ENCODE peak calls at places on chromosomes 12 and 14, in eight cellular contexts. F is HCT116, S is HepG2, G is H1, A is IMR-90, V is endothelial cell of umbilical vein, U is GM12878, I is K562. D is an unnamed sample.

GRCh38 chr14:96806836-96807235 is 9.7 kb downstream of the VRK1 start:
- DNase-seq in F (no peak), S (peak), G (no peak), A (no peak), V (no peak), U (no peak), I (no peak), D (no peak)

GRCh38 chr14:83765200-83765599 is 1764.7 kb upstream of the FLRT2 start:
- DNase-seq in F (no peak), S (no peak), G (no peak), A (no peak), V (no peak), U (no peak), I (no peak), D (no peak)

GRCh38 chr12:95944108-95944704 is 1.1 kb downstream of the AMDHD1 start:
- DNase-seq in F (no peak), S (no peak), G (no peak), A (no peak), V (no peak), U (no peak), I (no peak), D (no peak)

GRCh38 chr12:124007810-124008570 is 35.0 kb downstream of the ZNF664 start:
- DNase-seq in F (no peak), S (no peak), G (no peak), A (peak), V (no peak), U (no peak), I (no peak), D (no peak)

GRCh38 chr14:61221906-61222305 is 59.2 kb downstream of the TMEM30B start:
- DNase-seq in F (no peak), S (no peak), G (no peak), A (no peak), V (no peak), U (no peak), I (no peak), D (no peak)

GRCh38 chr12:132343294-132343972 is 14.0 kb upstream of the GALNT9 start:
- DNase-seq in F (no peak), S (no peak), G (no peak), A (no peak), V (no peak), U (no peak), I (no peak), D (no peak)

GRCh38 chr14:81447018-81447770 is 47.1 kb upstream of the STON2 start:
- DNase-seq in F (no peak), S (no peak), G (no peak), A (no peak), V (no peak), U (no peak), I (no peak), D (no peak)

GRCh38 chr14:96117997-96118790 is 79.0 kb downstream of the C14orf132 start:
- DNase-seq in F (no peak), S (no peak), G (no peak), A (no peak), V (no peak), U (no peak), I (no peak), D (no peak)

GRCh38 chr12:1594295-1595025 is at the start of gene FBXL14:
- DNase-seq in F (peak), S (peak), G (no peak), A (peak), V (peak), U (no peak), I (peak), D (peak)

GRCh38 chr12:74317078-74317581 is 220.5 kb upstream of the ATXN7L3B start:
- DNase-seq in F (no peak), S (no peak), G (no peak), A (no peak), V (peak), U (no peak), I (peak), D (peak)

GRCh38 chr12:39622306-39622705 is 2.7 kb upstream of the ABCD2 start:
- DNase-seq in F (no peak), S (no peak), G (no peak), A (no peak), V (no peak), U (no peak), I (no peak), D (no peak)

GRCh38 chr12:116015525-116015924 is 262.0 kb downstream of the MED13L start:
- DNase-seq in F (no peak), S (peak), G (no peak), A (peak), V (peak), U (no peak), I (peak), D (peak)

GRCh38 chr14:104081951-104082464 is 3.5 kb upstream of the ASPG start:
- DNase-seq in F (no peak), S (no peak), G (no peak), A (no peak), V (no peak), U (no peak), I (no peak), D (no peak)

GRCh38 chr14:87187787-87188186 is 805.2 kb downstream of the GALC start:
- DNase-seq in F (no peak), S (no peak), G (no peak), A (no peak), V (no peak), U (no peak), I (no peak), D (no peak)

GRCh38 chr12:14913381-14913781 is 25.0 kb downstream of the ERP27 start:
- DNase-seq in F (peak), S (no peak), G (no peak), A (no peak), V (no peak), U (no peak), I (no peak), D (no peak)

GRCh38 chr14:28773176-28773575 is 6.6 kb downstream of the FOXG1 start:
- DNase-seq in F (no peak), S (no peak), G (no peak), A (no peak), V (no peak), U (no peak), I (no peak), D (no peak)

GRCh38 chr12:6062427-6063378 is 61.8 kb downstream of the VWF start:
- DNase-seq in F (no peak), S (peak), G (no peak), A (peak), V (no peak), U (no peak), I (peak), D (peak)

GRCh38 chr12:7369274-7369729 is 65.4 kb downstream of the ACSM4 start:
- DNase-seq in F (peak), S (peak), G (no peak), A (no peak), V (no peak), U (peak), I (peak), D (no peak)

GRCh38 chr12:130583800-130584199 is 132.3 kb downstream of the RIMBP2 start:
- DNase-seq in F (no peak), S (no peak), G (no peak), A (no peak), V (no peak), U (no peak), I (no peak), D (no peak)

GRCh38 chr12:2453076-2453806 is 341.5 kb upstream of the FKBP4 start:
- DNase-seq in F (no peak), S (no peak), G (no peak), A (no peak), V (no peak), U (no peak), I (no peak), D (no peak)

GRCh38 chr12:108649668-108650067 is 16.0 kb upstream of the SELPLG start:
- DNase-seq in F (peak), S (no peak), G (no peak), A (peak), V (peak), U (no peak), I (no peak), D (peak)

GRCh38 chr14:102539544-102540309 is 30.2 kb upstream of the ANKRD9 start:
- DNase-seq in F (no peak), S (peak), G (no peak), A (peak), V (no peak), U (no peak), I (peak), D (no peak)

GRCh38 chr12:52683575-52684300 is 3.5 kb upstream of the KRT1 start:
- DNase-seq in F (no peak), S (no peak), G (no peak), A (no peak), V (no peak), U (no peak), I (no peak), D (no peak)

GRCh38 chr14:87149583-87150354 is 843.2 kb downstream of the GALC start:
- DNase-seq in F (no peak), S (no peak), G (peak), A (peak), V (no peak), U (no peak), I (no peak), D (no peak)

GRCh38 chr12:7161811-7162210 is 27.7 kb upstream of the PEX5 start:
- DNase-seq in F (no peak), S (no peak), G (no peak), A (peak), V (no peak), U (no peak), I (no peak), D (no peak)

GRCh38 chr12:51473947-51474346 is 49.3 kb downstream of the SLC4A8 start:
- DNase-seq in F (no peak), S (no peak), G (no peak), A (no peak), V (no peak), U (no peak), I (no peak), D (no peak)

GRCh38 chr14:34770901-34771300 is 56.5 kb upstream of the CFL2 start:
- DNase-seq in F (no peak), S (no peak), G (no peak), A (no peak), V (no peak), U (no peak), I (no peak), D (no peak)

GRCh38 chr14:96928779-96929380 is 131.7 kb downstream of the VRK1 start:
- DNase-seq in F (no peak), S (no peak), G (no peak), A (no peak), V (no peak), U (no peak), I (no peak), D (no peak)

GRCh38 chr12:6063379-6063735 is 61.1 kb downstream of the VWF start:
- DNase-seq in F (no peak), S (no peak), G (no peak), A (no peak), V (no peak), U (no peak), I (no peak), D (no peak)

GRCh38 chr12:92828565-92828964 is 100.5 kb downstream of the EEA1 start:
- DNase-seq in F (no peak), S (no peak), G (no peak), A (no peak), V (no peak), U (no peak), I (no peak), D (no peak)

GRCh38 chr14:32702571-32702970 is 236.1 kb upstream of the NPAS3 start:
- DNase-seq in F (no peak), S (no peak), G (peak), A (no peak), V (peak), U (no peak), I (no peak), D (no peak)

GRCh38 chr12:27914956-27915355 is 57.6 kb downstream of the PTHLH start:
- DNase-seq in F (no peak), S (no peak), G (no peak), A (no peak), V (no peak), U (no peak), I (no peak), D (no peak)

GRCh38 chr14:77965919-77966435 is 166.1 kb downstream of the ADCK1 start:
- DNase-seq in F (no peak), S (peak), G (peak), A (peak), V (peak), U (peak), I (peak), D (peak)

GRCh38 chr12:47808574-47809380 is 10.9 kb downstream of the HDAC7 start:
- DNase-seq in F (no peak), S (no peak), G (no peak), A (peak), V (peak), U (no peak), I (peak), D (peak)

GRCh38 chr14:55446127-55446736 is 5.8 kb upstream of the TBPL2 start:
- DNase-seq in F (peak), S (peak), G (no peak), A (peak), V (peak), U (no peak), I (peak), D (peak)
- H3K4me2 ChIP-seq in F (peak), S (no peak), G (no peak), A (peak), V (no peak), U (no peak), I (no peak), D (peak)

DNA sequence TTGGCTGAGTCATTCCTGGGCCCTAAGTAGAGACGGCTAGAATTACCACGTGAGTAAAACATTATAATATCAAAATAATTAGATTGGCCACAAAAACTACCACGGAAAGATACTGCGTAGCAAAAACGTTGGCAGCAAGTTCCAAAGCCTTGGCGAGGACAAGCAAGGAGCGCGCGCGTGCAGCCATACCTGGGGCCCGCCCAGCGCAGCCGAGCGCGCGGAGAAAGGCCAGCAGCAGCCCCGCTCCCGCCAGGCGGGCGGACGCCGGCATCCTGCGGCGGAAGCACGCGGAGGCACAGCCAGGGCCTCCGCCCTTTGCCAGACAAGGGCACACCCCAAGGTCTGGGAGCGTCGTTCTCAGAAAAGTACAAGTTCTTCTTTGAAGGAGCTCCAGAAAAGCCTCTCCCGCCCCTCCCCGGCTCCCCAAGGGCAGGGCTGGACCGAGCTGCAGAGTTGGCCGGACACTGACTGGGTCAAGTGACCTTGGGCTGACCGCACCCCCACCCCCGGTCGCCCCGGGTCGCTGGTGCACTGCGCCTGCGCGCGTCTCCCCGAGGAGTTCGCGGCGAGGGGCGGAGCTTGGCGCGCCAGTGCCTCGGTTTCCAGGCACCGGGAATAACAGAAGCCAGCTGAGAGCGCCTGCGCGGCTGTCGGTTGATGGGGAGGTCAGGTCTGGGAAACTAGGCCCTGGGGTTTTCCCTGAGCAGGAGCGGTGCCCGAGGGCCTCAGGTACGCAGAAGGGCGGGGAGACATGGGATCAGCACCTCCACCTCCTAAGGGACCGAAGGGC is at the start of gene ZC2HC1C:
- DNase-seq in F (peak), S (peak), G (peak), A (peak), V (peak), U (no peak), I (peak), D (peak)
- TF ChIP-seq POLR2A in F (peak), S (peak), G (peak), A (no peak), V (peak), U (peak), I (peak), D (no peak)

DNA sequence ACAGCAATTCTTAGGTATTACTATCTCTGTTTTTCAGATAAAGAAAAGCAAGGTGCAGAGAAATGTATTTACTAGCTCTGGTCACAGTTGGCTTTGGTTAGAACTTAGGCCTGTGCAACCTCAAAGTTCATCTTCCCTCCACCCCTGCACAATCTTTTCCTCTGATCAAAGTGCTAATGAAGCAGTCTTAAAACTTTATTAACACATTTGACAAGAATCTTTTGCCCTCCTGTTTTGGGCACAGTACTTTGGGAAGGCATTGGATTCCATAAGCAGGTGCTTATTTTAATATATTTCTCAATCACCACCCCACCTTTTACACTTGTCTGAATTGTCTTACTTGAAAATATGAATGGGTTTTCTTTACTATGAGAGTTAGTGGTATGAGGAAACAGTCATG is 2.8 kb downstream of the IRAK4 start:
- DNase-seq in F (no peak), S (no peak), G (no peak), A (no peak), V (no peak), U (no peak), I (peak), D (no peak)
- H3K4me2 ChIP-seq in F (no peak), S (no peak), G (no peak), A (no peak), V (no peak), U (peak), I (no peak), D (no peak)

GRCh38 chr12:3872800-3873636 is at the start of gene PARP11:
- DNase-seq in F (peak), S (peak), G (peak), A (peak), V (peak), U (peak), I (peak), D (peak)
- TF ChIP-seq POLR2A in F (no peak), S (peak), G (peak), A (peak), V (peak), U (peak), I (no peak), D (peak)

GRCh38 chr12:69341328-69341727 is 6.9 kb upstream of the LYZ start:
- DNase-seq in F (no peak), S (no peak), G (no peak), A (no peak), V (no peak), U (no peak), I (no peak), D (no peak)

GRCh38 chr12:69345077-69345476 is 3.1 kb upstream of the LYZ start:
- DNase-seq in F (no peak), S (no peak), G (no peak), A (no peak), V (no peak), U (no peak), I (no peak), D (no peak)

GRCh38 chr12:69343885-69344612 is 4.1 kb upstream of the LYZ start:
- DNase-seq in F (no peak), S (no peak), G (no peak), A (no peak), V (no peak), U (no peak), I (no peak), D (no peak)

GRCh38 chr12:69342407-69342806 is 5.8 kb upstream of the LYZ start:
- DNase-seq in F (no peak), S (no peak), G (no peak), A (no peak), V (no peak), U (no peak), I (no peak), D (no peak)

DNA sequence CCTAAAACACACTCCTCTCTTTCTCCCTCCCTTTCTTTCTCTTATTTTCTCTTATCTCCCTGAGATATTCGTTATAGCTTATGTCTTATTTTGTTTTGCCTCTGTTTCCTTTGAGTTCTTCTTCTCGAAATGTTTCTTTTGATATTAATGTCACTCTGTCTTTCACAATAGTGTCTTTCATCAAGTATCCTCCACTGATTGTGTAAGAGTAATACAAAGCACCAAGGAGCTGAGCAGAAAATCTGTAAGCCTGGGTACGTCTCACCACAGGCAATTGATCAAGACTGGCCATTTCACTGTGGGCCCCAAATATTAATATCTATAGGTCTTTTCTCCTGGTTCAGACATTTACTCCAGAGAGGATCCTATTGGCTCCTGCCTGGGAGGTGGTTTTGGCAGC is 4.8 kb upstream of the LYZ start:
- DNase-seq in F (no peak), S (no peak), G (no peak), A (no peak), V (no peak), U (no peak), I (no peak), D (no peak)
- H3K4me2 ChIP-seq in F (no peak), S (peak), G (no peak), A (no peak), V (no peak), U (no peak), I (no peak), D (no peak)

GRCh38 chr14:67928375-67928774 is 108.8 kb downstream of the RAD51B start:
- DNase-seq in F (no peak), S (no peak), G (peak), A (no peak), V (no peak), U (no peak), I (peak), D (no peak)
- TF ChIP-seq POLR2A in F (no peak), S (no peak), G (no peak), A (no peak), V (no peak), U (no peak), I (no peak), D (no peak)

GRCh38 chr14:94025720-94026119 is 420 bp upstream of the OTUB2 start:
- DNase-seq in F (no peak), S (no peak), G (no peak), A (no peak), V (no peak), U (no peak), I (no peak), D (no peak)
- H3K4me2 ChIP-seq in F (peak), S (peak), G (peak), A (peak), V (peak), U (peak), I (peak), D (peak)

GRCh38 chr12:48817957-48818830 is at the start of gene CACNB3:
- DNase-seq in F (no peak), S (no peak), G (no peak), A (peak), V (peak), U (no peak), I (peak), D (peak)
- TF ChIP-seq POLR2A in F (no peak), S (no peak), G (no peak), A (no peak), V (peak), U (no peak), I (no peak), D (peak)

GRCh38 chr14:68695871-68696665 is 96.8 kb downstream of the ZFP36L1 start:
- DNase-seq in F (no peak), S (no peak), G (no peak), A (no peak), V (peak), U (no peak), I (no peak), D (no peak)

GRCh38 chr14:68696721-68697495 is 96.0 kb downstream of the ZFP36L1 start:
- DNase-seq in F (no peak), S (no peak), G (no peak), A (no peak), V (no peak), U (no peak), I (no peak), D (no peak)

GRCh38 chr14:68694516-68695235 is 98.2 kb downstream of the ZFP36L1 start:
- DNase-seq in F (no peak), S (no peak), G (no peak), A (peak), V (peak), U (no peak), I (no peak), D (no peak)

GRCh38 chr14:68693926-68694325 is 98.9 kb downstream of the ZFP36L1 start:
- DNase-seq in F (no peak), S (no peak), G (no peak), A (no peak), V (no peak), U (no peak), I (no peak), D (no peak)

DNA sequence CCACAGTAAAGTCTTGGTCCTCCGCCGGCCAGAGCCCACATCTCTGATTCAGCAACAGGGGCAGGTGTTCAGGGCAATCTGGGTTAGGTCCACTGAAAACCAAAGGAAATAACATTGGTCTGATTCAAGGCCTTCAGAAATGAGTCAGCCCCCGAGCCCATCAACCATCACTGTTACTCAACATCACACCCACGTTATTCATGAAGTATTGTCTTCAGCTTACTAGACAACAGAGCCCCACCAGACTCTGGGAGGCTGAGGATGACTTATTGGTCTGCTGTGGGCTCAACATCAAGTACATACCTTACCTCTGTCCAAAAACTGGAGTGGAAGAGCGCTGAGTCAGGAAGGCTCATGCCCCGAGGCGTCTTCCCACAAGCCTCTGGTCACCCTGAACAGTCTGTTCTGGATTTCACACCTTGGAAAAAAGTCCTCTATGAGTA is 97.5 kb downstream of the ZFP36L1 start:
- DNase-seq in F (peak), S (peak), G (no peak), A (peak), V (peak), U (peak), I (peak), D (peak)
- H3K4me2 ChIP-seq in F (peak), S (no peak), G (no peak), A (no peak), V (no peak), U (peak), I (no peak), D (peak)